ENCODE peak calls at places on chromosome 20, in seven cellular contexts. One of them, this sample, is unnamed. For H3K27me3, the result is how much of the 10 kb centered on the place peaks cover.

GRCh38 chr20:10501377-10501776 is 66.3 kb downstream of the SLX4IP start:
- DNase-seq in H9: no peak
- DNase-seq in IMR-90: no peak
- DNase-seq in mesenchymal stem cell: no peak
- DNase-seq in mesendoderm: no peak
- DNase-seq in H1: no peak
- DNase-seq in trophoblast cell: no peak
- DNase-seq in this sample: no peak

GRCh38 chr20:3003416-3003815 is 40.0 kb upstream of the GNRH2 start:
- DNase-seq in H9: no peak
- DNase-seq in IMR-90: no peak
- DNase-seq in mesenchymal stem cell: no peak
- DNase-seq in mesendoderm: no peak
- DNase-seq in H1: no peak
- DNase-seq in trophoblast cell: no peak
- DNase-seq in this sample: no peak

GRCh38 chr20:32570401-32571190 is 14.5 kb downstream of the NOL4L start:
- DNase-seq in H9: peak
- DNase-seq in IMR-90: no peak
- DNase-seq in mesenchymal stem cell: no peak
- DNase-seq in mesendoderm: peak
- DNase-seq in H1: no peak
- DNase-seq in trophoblast cell: no peak
- DNase-seq in this sample: no peak

GRCh38 chr20:34250005-34250404 is 8.8 kb downstream of the ASIP start:
- DNase-seq in H9: no peak
- DNase-seq in IMR-90: no peak
- DNase-seq in mesenchymal stem cell: no peak
- DNase-seq in mesendoderm: no peak
- DNase-seq in H1: no peak
- DNase-seq in trophoblast cell: no peak
- DNase-seq in this sample: no peak

GRCh38 chr20:49448917-49449316 is 33.6 kb downstream of the KCNB1 start:
- DNase-seq in H9: peak
- DNase-seq in IMR-90: no peak
- DNase-seq in mesenchymal stem cell: no peak
- DNase-seq in mesendoderm: peak
- DNase-seq in H1: no peak
- DNase-seq in trophoblast cell: no peak
- DNase-seq in this sample: no peak

GRCh38 chr20:32506721-32507120 is 78.4 kb downstream of the NOL4L start:
- DNase-seq in H9: peak
- DNase-seq in IMR-90: no peak
- DNase-seq in mesenchymal stem cell: no peak
- DNase-seq in mesendoderm: peak
- DNase-seq in H1: no peak
- DNase-seq in trophoblast cell: no peak
- DNase-seq in this sample: no peak

GRCh38 chr20:46022411-46023147 is 6.4 kb upstream of the SLC12A5 start:
- DNase-seq in H9: peak
- DNase-seq in IMR-90: peak
- DNase-seq in mesenchymal stem cell: no peak
- DNase-seq in mesendoderm: peak
- DNase-seq in H1: peak
- DNase-seq in trophoblast cell: no peak
- DNase-seq in this sample: no peak

GRCh38 chr20:25486377-25486776 is 78.9 kb downstream of the GINS1 start:
- DNase-seq in H9: no peak
- DNase-seq in IMR-90: peak
- DNase-seq in mesenchymal stem cell: no peak
- DNase-seq in mesendoderm: no peak
- DNase-seq in H1: no peak
- DNase-seq in trophoblast cell: no peak
- DNase-seq in this sample: no peak

GRCh38 chr20:3282271-3283221 is 43.6 kb upstream of the SLC4A11 start:
- DNase-seq in H9: peak
- DNase-seq in IMR-90: no peak
- DNase-seq in mesenchymal stem cell: no peak
- DNase-seq in mesendoderm: peak
- DNase-seq in H1: no peak
- DNase-seq in trophoblast cell: peak
- DNase-seq in this sample: no peak

GRCh38 chr20:1225263-1225728 is 548 bp upstream of the RAD21L1 start:
- DNase-seq in H9: no peak
- DNase-seq in IMR-90: no peak
- DNase-seq in mesenchymal stem cell: no peak
- DNase-seq in mesendoderm: no peak
- DNase-seq in H1: peak
- DNase-seq in trophoblast cell: no peak
- DNase-seq in this sample: no peak

GRCh38 chr20:652611-653109 is 340 bp downstream of the SRXN1 start:
- DNase-seq in H9: no peak
- DNase-seq in IMR-90: peak
- DNase-seq in mesenchymal stem cell: peak
- DNase-seq in mesendoderm: peak
- DNase-seq in H1: no peak
- DNase-seq in trophoblast cell: no peak
- DNase-seq in this sample: no peak

GRCh38 chr20:33092361-33092760 is 12.9 kb downstream of the BPIFB4 start:
- DNase-seq in H9: no peak
- DNase-seq in IMR-90: no peak
- DNase-seq in mesenchymal stem cell: no peak
- DNase-seq in mesendoderm: peak
- DNase-seq in H1: no peak
- DNase-seq in trophoblast cell: no peak
- DNase-seq in this sample: no peak

GRCh38 chr20:25048519-25048952 is 9.4 kb downstream of the ACSS1 start:
- DNase-seq in H9: no peak
- DNase-seq in IMR-90: no peak
- DNase-seq in mesenchymal stem cell: no peak
- DNase-seq in mesendoderm: no peak
- DNase-seq in H1: no peak
- DNase-seq in trophoblast cell: no peak
- DNase-seq in this sample: no peak

GRCh38 chr20:48238781-48239180 is 453.5 kb upstream of the SULF2 start:
- DNase-seq in H9: no peak
- DNase-seq in IMR-90: peak
- DNase-seq in mesenchymal stem cell: no peak
- DNase-seq in mesendoderm: no peak
- DNase-seq in H1: no peak
- DNase-seq in trophoblast cell: no peak
- DNase-seq in this sample: no peak

GRCh38 chr20:38190936-38191371 is 25.9 kb upstream of the TGM2 start:
- DNase-seq in H9: no peak
- DNase-seq in IMR-90: no peak
- DNase-seq in mesenchymal stem cell: no peak
- DNase-seq in mesendoderm: no peak
- DNase-seq in H1: no peak
- DNase-seq in trophoblast cell: no peak
- DNase-seq in this sample: no peak

GRCh38 chr20:13058666-13059389 is 50.1 kb downstream of the SPTLC3 start:
- DNase-seq in H9: no peak
- DNase-seq in IMR-90: no peak
- DNase-seq in mesenchymal stem cell: no peak
- DNase-seq in mesendoderm: no peak
- DNase-seq in H1: no peak
- DNase-seq in trophoblast cell: no peak
- DNase-seq in this sample: no peak

GRCh38 chr20:40676870-40677269 is 12.2 kb downstream of the MAFB start:
- DNase-seq in H9: no peak
- DNase-seq in IMR-90: no peak
- DNase-seq in mesenchymal stem cell: no peak
- DNase-seq in mesendoderm: no peak
- DNase-seq in H1: no peak
- DNase-seq in trophoblast cell: no peak
- DNase-seq in this sample: no peak

GRCh38 chr20:20010639-20011500 is 6.3 kb upstream of the NAA20 start:
- DNase-seq in H9: no peak
- DNase-seq in IMR-90: peak
- DNase-seq in mesenchymal stem cell: peak
- DNase-seq in mesendoderm: no peak
- DNase-seq in H1: no peak
- DNase-seq in trophoblast cell: no peak
- DNase-seq in this sample: no peak

GRCh38 chr20:50690979-50691584 is at the start of gene RIPOR3:
- DNase-seq in H9: peak
- DNase-seq in IMR-90: no peak
- DNase-seq in mesenchymal stem cell: peak
- DNase-seq in mesendoderm: peak
- DNase-seq in H1: peak
- DNase-seq in trophoblast cell: no peak
- DNase-seq in this sample: peak

GRCh38 chr20:50762045-50762422 is 30.7 kb downstream of the PARD6B start:
- DNase-seq in H9: no peak
- DNase-seq in IMR-90: peak
- DNase-seq in mesenchymal stem cell: no peak
- DNase-seq in mesendoderm: no peak
- DNase-seq in H1: no peak
- DNase-seq in trophoblast cell: no peak
- DNase-seq in this sample: no peak

GRCh38 chr20:16588241-16588640 is 15.0 kb upstream of the KIF16B start:
- DNase-seq in H9: no peak
- DNase-seq in IMR-90: no peak
- DNase-seq in mesenchymal stem cell: no peak
- DNase-seq in mesendoderm: no peak
- DNase-seq in H1: no peak
- DNase-seq in trophoblast cell: no peak
- DNase-seq in this sample: no peak

GRCh38 chr20:17872434-17872833 is 96.2 kb downstream of the SNX5 start:
- DNase-seq in H9: no peak
- DNase-seq in IMR-90: no peak
- DNase-seq in mesenchymal stem cell: no peak
- DNase-seq in mesendoderm: no peak
- DNase-seq in H1: no peak
- DNase-seq in trophoblast cell: no peak
- DNase-seq in this sample: no peak
- H4K8ac ChIP-seq in H9: no peak
- H4K8ac ChIP-seq in IMR-90: no peak
- H4K8ac ChIP-seq in mesenchymal stem cell: no peak
- H4K8ac ChIP-seq in mesendoderm: no peak
- H4K8ac ChIP-seq in H1: no peak
- H4K8ac ChIP-seq in trophoblast cell: no peak
- H4K8ac ChIP-seq in this sample: no peak

GRCh38 chr20:57600324-57601210 is 19.7 kb downstream of the ZBP1 start:
- DNase-seq in H9: no peak
- DNase-seq in IMR-90: no peak
- DNase-seq in mesenchymal stem cell: no peak
- DNase-seq in mesendoderm: no peak
- DNase-seq in H1: no peak
- DNase-seq in trophoblast cell: no peak
- DNase-seq in this sample: no peak
- H3K27me3 ChIP-seq in H9: under half
- H3K27me3 ChIP-seq in IMR-90: under half
- H3K27me3 ChIP-seq in mesenchymal stem cell: under half
- H3K27me3 ChIP-seq in mesendoderm: under half
- H3K27me3 ChIP-seq in H1: under half
- H3K27me3 ChIP-seq in trophoblast cell: under half
- H3K27me3 ChIP-seq in this sample: under half

DNA sequence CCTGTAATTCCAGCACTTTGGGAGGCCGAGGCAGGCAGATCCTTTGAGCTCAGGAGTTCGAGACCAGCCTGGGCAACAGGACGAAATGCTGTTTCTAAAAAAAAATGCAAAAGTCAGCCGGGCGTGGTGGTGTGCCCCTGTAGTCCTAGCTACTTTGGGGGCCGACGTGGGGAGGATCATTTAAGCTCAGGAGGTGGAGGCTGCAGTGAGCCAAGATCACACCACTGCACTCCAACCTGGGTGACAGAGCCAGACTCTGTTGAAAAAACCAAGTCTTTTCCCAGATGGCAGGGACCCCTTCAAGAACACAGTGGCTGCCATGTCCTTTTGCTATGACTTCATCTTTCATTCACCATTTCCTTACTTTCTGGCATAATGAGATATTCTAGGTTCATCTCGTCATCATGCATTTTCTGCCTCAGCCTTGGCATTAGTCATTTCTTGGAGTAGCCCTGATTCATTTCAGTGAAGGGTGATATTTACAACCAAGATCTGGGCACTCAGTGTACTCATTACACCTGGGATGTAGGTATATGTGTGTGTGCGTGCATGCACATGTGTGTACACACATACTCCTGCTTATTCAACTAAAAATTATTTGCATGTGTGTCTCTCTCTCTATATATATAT is 61.4 kb upstream of the TOX2 start:
- DNase-seq in H9: no peak
- DNase-seq in IMR-90: peak
- DNase-seq in mesenchymal stem cell: peak
- DNase-seq in mesendoderm: no peak
- DNase-seq in H1: no peak
- DNase-seq in trophoblast cell: no peak
- DNase-seq in this sample: no peak
- H4K8ac ChIP-seq in H9: no peak
- H4K8ac ChIP-seq in IMR-90: no peak
- H4K8ac ChIP-seq in mesenchymal stem cell: no peak
- H4K8ac ChIP-seq in mesendoderm: no peak
- H4K8ac ChIP-seq in H1: no peak
- H4K8ac ChIP-seq in trophoblast cell: no peak
- H4K8ac ChIP-seq in this sample: no peak

GRCh38 chr20:62515826-62516225 is 40.0 kb upstream of the GATA5 start:
- DNase-seq in H9: no peak
- DNase-seq in IMR-90: no peak
- DNase-seq in mesenchymal stem cell: no peak
- DNase-seq in mesendoderm: no peak
- DNase-seq in H1: no peak
- DNase-seq in trophoblast cell: no peak
- DNase-seq in this sample: no peak

GRCh38 chr20:62518911-62519310 is 43.1 kb upstream of the GATA5 start:
- DNase-seq in H9: no peak
- DNase-seq in IMR-90: no peak
- DNase-seq in mesenchymal stem cell: no peak
- DNase-seq in mesendoderm: no peak
- DNase-seq in H1: no peak
- DNase-seq in trophoblast cell: no peak
- DNase-seq in this sample: no peak

GRCh38 chr20:62517901-62518610 is 42.3 kb upstream of the GATA5 start:
- DNase-seq in H9: no peak
- DNase-seq in IMR-90: no peak
- DNase-seq in mesenchymal stem cell: no peak
- DNase-seq in mesendoderm: no peak
- DNase-seq in H1: no peak
- DNase-seq in trophoblast cell: no peak
- DNase-seq in this sample: no peak

GRCh38 chr20:62516345-62516744 is 40.5 kb upstream of the GATA5 start:
- DNase-seq in H9: peak
- DNase-seq in IMR-90: no peak
- DNase-seq in mesenchymal stem cell: no peak
- DNase-seq in mesendoderm: peak
- DNase-seq in H1: no peak
- DNase-seq in trophoblast cell: peak
- DNase-seq in this sample: no peak

GRCh38 chr20:62517168-62517567 is 41.4 kb upstream of the GATA5 start:
- DNase-seq in H9: no peak
- DNase-seq in IMR-90: no peak
- DNase-seq in mesenchymal stem cell: no peak
- DNase-seq in mesendoderm: no peak
- DNase-seq in H1: no peak
- DNase-seq in trophoblast cell: no peak
- DNase-seq in this sample: no peak
- H3K27me3 ChIP-seq in H9: under half
- H3K27me3 ChIP-seq in IMR-90: under half
- H3K27me3 ChIP-seq in mesenchymal stem cell: under half
- H3K27me3 ChIP-seq in mesendoderm: under half
- H3K27me3 ChIP-seq in H1: under half
- H3K27me3 ChIP-seq in trophoblast cell: under half
- H3K27me3 ChIP-seq in this sample: under half